ENCODE peak calls at places on chromosomes 12 and 14, in six cellular contexts. J is body of pancreas, D is HCT116, A is heart right ventricle, B is DND-41, W is endothelial cell. N is an unnamed sample.

GRCh38 chr14:54565236-54566151 is 1.4 kb upstream of the SAMD4A start:
- DNase-seq in J (peak), A (peak), W (peak), B (peak), D (peak), N (peak)

GRCh38 chr12:70920251-70920851 is at the start of gene PTPRR:
- DNase-seq in J (peak), W (peak), D (no peak), B (no peak), A (no peak), N (no peak)

GRCh38 chr12:132661972-132662371 is 25.2 kb downstream of the POLE start:
- DNase-seq in B (no peak), D (no peak), W (no peak), A (no peak), J (no peak), N (no peak)

GRCh38 chr14:55430024-55430690 is 10.3 kb downstream of the TBPL2 start:
- DNase-seq in D (peak), J (peak), A (peak), W (peak), B (peak), N (no peak)

GRCh38 chr12:47651368-47652254 is 54.2 kb downstream of the RPAP3 start:
- DNase-seq in A (peak), J (peak), D (peak), W (peak), B (peak), N (no peak)

GRCh38 chr14:68824517-68825347 is 31.9 kb upstream of the ZFP36L1 start:
- DNase-seq in A (peak), J (peak), B (no peak), D (peak), W (peak), N (peak)

GRCh38 chr12:8697120-8697475 is 693 bp upstream of the RIMKLB start:
- DNase-seq in B (no peak), J (peak), A (peak), D (no peak), W (no peak), N (no peak)

GRCh38 chr14:89303452-89304435 is 113.3 kb downstream of the FOXN3 start:
- DNase-seq in J (peak), A (peak), W (no peak), D (no peak), B (no peak), N (peak)

GRCh38 chr14:95291859-95292542 is 27.7 kb downstream of the CLMN start:
- DNase-seq in A (peak), B (no peak), J (peak), W (no peak), D (peak), N (peak)

GRCh38 chr14:49586673-49587460 is 687 bp upstream of the RPS29 start:
- DNase-seq in A (no peak), W (peak), J (no peak), D (peak), B (peak), N (no peak)

GRCh38 chr12:123614531-123614930 is 12.6 kb downstream of the DDX55 start:
- DNase-seq in W (no peak), B (no peak), A (no peak), J (no peak), D (no peak), N (no peak)

GRCh38 chr12:109870648-109871047 is 9.7 kb downstream of the GLTP start:
- DNase-seq in W (no peak), J (no peak), B (no peak), D (no peak), A (no peak), N (no peak)

GRCh38 chr12:57401165-57401564 is 29.7 kb downstream of the R3HDM2 start:
- DNase-seq in B (no peak), W (no peak), J (no peak), D (no peak), A (peak), N (no peak)

GRCh38 chr12:101802486-101802885 is 28.3 kb downstream of the GNPTAB start:
- DNase-seq in B (no peak), W (no peak), J (no peak), D (no peak), A (no peak), N (no peak)

GRCh38 chr12:12718853-12719252 is 1.7 kb downstream of the CDKN1B start:
- DNase-seq in J (peak), A (no peak), B (peak), D (no peak), W (no peak), N (no peak)

GRCh38 chr14:100333867-100334266 is 10.7 kb downstream of the SLC25A47 start:
- DNase-seq in W (no peak), D (no peak), A (no peak), J (no peak), B (no peak), N (no peak)

GRCh38 chr12:4030938-4031702 is 157.9 kb upstream of the PARP11 start:
- DNase-seq in B (no peak), D (peak), W (peak), J (peak), A (peak), N (peak)

GRCh38 chr12:4034926-4035325 is 161.7 kb upstream of the PARP11 start:
- DNase-seq in W (no peak), J (no peak), D (no peak), B (no peak), A (no peak), N (no peak)

GRCh38 chr12:4032906-4033628 is 159.9 kb upstream of the PARP11 start:
- DNase-seq in B (no peak), J (no peak), W (no peak), D (no peak), A (no peak), N (no peak)

GRCh38 chr12:4027412-4027811 is 154.2 kb upstream of the PARP11 start:
- DNase-seq in J (no peak), W (no peak), B (peak), A (no peak), D (no peak), N (no peak)

DNA sequence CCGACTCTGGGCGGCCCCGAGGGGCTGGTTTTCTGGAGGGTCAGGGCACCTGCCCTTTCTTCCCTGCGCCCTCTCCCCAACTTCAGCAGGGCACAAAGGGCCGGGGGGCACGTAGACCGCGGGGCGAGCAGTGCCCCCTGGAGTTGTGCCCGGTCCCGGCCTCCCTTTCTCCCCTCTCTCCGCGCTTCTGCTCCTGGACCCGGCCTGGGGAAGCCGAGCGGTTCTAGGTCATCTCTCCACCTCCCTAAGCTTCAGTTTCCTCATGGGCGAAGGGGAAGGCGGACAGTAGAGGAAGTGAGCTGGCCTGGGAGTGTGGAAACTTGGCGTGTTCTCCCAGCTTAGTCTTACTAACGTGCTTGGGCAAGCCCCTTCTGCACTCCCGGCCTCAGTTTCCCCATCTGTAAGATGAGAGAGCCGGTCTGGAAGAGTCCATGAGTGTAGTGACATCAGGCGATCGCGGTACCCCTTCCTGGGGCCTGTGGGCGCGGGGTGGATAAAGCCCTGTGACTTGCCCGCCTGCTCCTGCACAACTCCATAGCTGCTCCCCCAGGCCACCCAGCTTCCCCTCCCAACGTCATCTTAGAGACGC is 158.6 kb upstream of the PARP11 start:
- DNase-seq in A (peak), D (no peak), W (no peak), B (no peak), J (peak), N (no peak)
- TF ChIP-seq CTCF in A (no peak), D (no peak), W (no peak), B (no peak), J (no peak), N (no peak)

GRCh38 chr12:130764475-130765185 is 48.5 kb upstream of the RIMBP2 start:
- DNase-seq in B (no peak), W (peak), D (peak), J (peak), A (no peak), N (no peak)

GRCh38 chr12:130765186-130765659 is 49.1 kb upstream of the RIMBP2 start:
- DNase-seq in A (no peak), B (no peak), D (peak), J (no peak), W (no peak), N (no peak)

GRCh38 chr12:130762319-130762675 is 46.2 kb upstream of the RIMBP2 start:
- DNase-seq in J (no peak), A (no peak), D (no peak), W (no peak), B (no peak), N (no peak)

GRCh38 chr12:130764073-130764472 is 48.0 kb upstream of the RIMBP2 start:
- DNase-seq in D (peak), W (no peak), B (no peak), A (no peak), J (no peak), N (no peak)

GRCh38 chr12:130761537-130762318 is 45.6 kb upstream of the RIMBP2 start:
- DNase-seq in W (peak), A (peak), D (peak), J (peak), B (no peak), N (no peak)
- TF ChIP-seq CTCF in W (no peak), A (peak), D (peak), J (peak), B (peak), N (no peak)

DNA sequence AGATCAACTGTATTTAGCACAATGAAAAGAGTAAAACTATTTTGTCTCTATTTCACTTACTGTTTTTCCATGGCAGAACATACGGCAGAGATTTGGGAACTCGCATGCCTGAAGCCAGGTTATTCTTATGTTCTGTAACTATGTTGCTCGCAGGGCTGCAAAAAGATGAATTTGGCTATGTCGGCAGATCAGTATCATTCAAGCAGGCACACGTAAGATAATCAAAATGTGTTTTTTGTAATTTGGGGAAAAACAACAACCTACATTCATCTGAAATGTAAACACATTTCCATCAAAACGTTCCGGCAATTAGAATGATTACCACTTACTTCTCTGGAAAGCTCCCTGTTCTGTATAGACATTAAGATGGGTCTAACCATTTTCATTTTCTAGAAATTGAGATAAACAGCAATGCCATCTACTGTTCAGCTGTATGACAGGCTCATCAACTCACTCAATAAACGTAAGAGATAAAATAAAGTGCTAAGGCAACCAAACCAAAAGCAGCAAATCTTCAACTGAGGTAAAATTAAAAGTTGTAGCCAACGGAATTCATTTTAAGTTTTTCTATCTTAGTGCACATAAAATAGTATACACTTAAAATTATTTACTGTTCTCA is 13.0 kb downstream of the GTSF1 start:
- DNase-seq in A (no peak), W (no peak), B (no peak), J (no peak), D (no peak), N (no peak)
- TF ChIP-seq CTCF in A (no peak), W (no peak), B (peak), J (no peak), D (no peak), N (no peak)

DNA sequence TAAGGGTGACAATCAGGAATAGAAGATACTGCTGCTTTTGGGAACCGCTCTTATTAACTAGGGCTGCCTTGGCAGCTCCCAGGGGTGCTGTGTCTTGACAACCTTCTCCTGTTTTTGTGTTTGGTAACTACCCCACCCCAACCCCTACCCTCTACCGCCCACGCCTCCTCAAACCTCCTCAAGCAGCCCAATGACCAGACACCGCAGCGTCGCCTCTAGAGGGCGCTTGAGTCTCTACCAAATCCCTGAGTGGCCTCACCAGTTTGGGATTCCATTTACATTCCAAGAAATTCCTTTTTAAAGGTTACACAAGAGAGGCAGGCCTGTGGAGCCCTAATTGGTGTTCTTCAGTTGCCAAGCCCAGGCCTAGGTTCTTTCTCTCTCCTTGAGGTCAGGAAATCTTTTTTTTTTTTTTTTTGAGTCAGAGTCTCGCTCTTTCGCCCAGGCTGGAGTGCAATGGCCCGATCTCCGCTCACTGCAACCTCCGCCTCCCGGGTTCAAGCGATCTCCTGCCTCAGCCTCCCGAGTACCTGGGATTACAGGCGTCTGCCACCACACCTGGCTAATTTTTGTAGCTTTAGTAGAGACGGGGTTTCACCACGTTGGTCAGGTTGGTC is 72.4 kb upstream of the USP44 start:
- DNase-seq in A (peak), D (peak), J (peak), B (peak), W (peak), N (peak)
- TF ChIP-seq CTCF in A (peak), D (peak), J (peak), B (peak), W (peak), N (no peak)

DNA sequence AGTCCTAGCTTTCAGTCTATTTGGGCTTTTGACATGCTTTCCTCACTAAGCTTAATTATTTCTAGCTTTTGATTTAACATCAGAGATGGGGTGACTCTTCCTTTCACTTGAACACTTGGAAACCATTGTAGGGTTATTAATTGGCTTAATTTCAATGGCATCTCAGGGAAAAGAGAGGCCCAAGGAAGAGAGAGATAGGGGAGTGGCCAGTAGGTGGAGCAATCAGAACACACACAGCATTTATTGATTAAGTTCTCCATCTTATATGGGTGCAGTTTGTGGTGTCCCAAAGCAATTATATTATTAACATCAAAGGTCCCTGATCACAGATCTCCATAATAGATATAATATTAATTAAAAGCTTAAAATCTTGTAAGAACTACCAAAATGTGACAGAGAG is 1466.1 kb upstream of the SEL1L start:
- DNase-seq in W (no peak), B (no peak), D (no peak), A (no peak), J (peak), N (no peak)
- TF ChIP-seq CTCF in W (peak), B (peak), D (no peak), A (no peak), J (peak), N (no peak)

DNA sequence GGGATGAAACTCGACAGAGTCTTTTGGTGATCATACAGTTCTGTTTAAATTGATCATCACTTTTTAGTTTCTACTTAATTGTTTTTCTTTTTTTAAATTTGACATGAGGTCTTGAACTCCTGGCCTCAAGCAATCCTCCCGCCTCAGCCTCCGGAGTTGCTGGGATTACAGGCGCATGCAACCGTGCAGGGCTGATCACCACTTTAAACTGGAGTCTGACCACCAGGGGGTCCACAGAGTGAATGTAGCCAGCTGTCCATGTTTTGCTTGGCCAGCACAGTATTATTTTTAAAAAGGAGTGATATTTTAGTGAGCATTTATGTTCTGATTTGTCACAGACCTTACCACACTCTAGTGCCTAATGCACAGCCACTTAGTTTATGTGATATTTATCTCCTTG is 10.7 kb downstream of the DAAM1 start:
- DNase-seq in B (no peak), D (no peak), J (no peak), W (no peak), A (no peak), N (no peak)
- TF ChIP-seq CTCF in B (no peak), D (no peak), J (no peak), W (no peak), A (no peak), N (no peak)

GRCh38 chr12:96500686-96501085 is 11.3 kb downstream of the CFAP54 start:
- DNase-seq in A (no peak), D (no peak), W (no peak), B (no peak), J (no peak), N (no peak)
- TF ChIP-seq CTCF in A (peak), D (peak), W (no peak), B (peak), J (peak), N (no peak)

DNA sequence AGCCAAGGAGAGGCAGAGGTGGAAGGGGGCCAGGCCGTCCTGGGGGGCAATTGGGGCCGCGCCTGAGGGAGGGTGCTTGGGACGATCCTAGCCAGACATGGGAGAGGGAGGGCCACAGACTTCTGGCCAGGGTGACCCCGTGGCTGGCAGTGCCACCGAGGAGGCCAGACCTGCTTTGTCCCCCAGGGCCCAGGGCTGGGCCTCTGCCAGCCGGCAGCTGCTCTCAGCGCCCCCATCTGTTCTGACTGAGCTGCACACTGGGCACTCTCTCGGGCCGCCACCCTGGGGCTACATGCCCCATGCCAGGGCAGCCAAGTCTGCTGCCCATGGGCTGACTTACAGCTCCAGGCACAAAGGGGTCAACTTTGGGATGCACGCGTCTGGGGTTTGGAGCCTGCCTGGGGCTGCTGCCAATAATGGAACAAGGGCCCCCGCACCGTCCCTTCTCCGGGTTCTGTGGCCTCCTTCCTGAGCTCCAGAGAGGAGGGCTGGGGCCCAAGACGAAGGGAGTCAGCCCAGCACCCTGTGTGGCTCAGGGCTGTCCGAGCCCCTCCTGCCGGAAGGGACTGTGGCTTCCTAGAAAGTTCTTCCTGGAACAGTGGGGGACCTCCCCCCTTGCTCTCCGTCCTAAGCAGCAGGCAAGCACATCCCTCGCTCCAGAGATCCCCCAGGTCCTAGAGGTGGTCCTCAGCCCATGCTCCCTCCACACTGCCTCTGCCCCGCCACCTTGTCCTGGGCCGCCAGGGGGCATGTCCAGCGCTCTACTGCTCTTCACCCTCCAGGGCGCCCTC is 1.1 kb downstream of the ADSS1 start:
- DNase-seq in W (peak), D (no peak), B (no peak), A (peak), J (peak), N (no peak)
- TF ChIP-seq CTCF in W (no peak), D (no peak), B (peak), A (peak), J (no peak), N (no peak)